ENCODE peak calls at places on chromosomes 5 and 9, in five cellular contexts. Y, N, F, G and V are unnamed samples.

GRCh38 chr5:15013654-15014463 is 142.3 kb upstream of the ANKH start:
- DNase-seq in G (no peak), F (peak; percentile 58), N (peak; percentile 42), Y (peak; percentile 75), V (peak; percentile 74)

GRCh38 chr9:134242706-134243105 is 78.3 kb upstream of the RNU6ATAC start:
- DNase-seq in Y (no peak), F (no peak), N (no peak), G (no peak), V (no peak)

GRCh38 chr9:87336407-87336806 is 161.3 kb upstream of the DAPK1 start:
- DNase-seq in G (no peak), Y (peak; percentile 46), F (peak; percentile 50), N (peak; percentile 13), V (no peak)

GRCh38 chr9:13487936-13488335 is 208.4 kb upstream of the MPDZ start:
- DNase-seq in N (no peak), F (no peak), Y (no peak), G (no peak), V (no peak)

GRCh38 chr9:12766357-12766756 is 8.5 kb upstream of the LURAP1L start:
- DNase-seq in G (no peak), F (no peak), N (no peak), Y (no peak), V (no peak)

GRCh38 chr5:141811287-141812155 is 66.7 kb downstream of the PCDH1 start:
- DNase-seq in F (peak; percentile 51), G (no peak), Y (peak; percentile 9), N (peak; percentile 62), V (no peak)

GRCh38 chr9:74951725-74952151 is 974 bp downstream of the C9orf40 start:
- DNase-seq in G (no peak), N (peak; percentile 11), Y (peak; percentile 15), F (peak; percentile 45), V (peak; percentile 52)

GRCh38 chr5:54159837-54160215 is 150.5 kb downstream of the ARL15 start:
- DNase-seq in N (no peak), F (peak; percentile 10), Y (no peak), G (no peak), V (no peak)

GRCh38 chr9:26066237-26066636 is 388.0 kb upstream of the TUSC1 start:
- DNase-seq in Y (no peak), F (no peak), G (no peak), N (no peak), V (no peak)

GRCh38 chr5:73957397-73958001 is 331.5 kb downstream of the ARHGEF28 start:
- DNase-seq in Y (no peak), F (no peak), G (no peak), N (no peak), V (no peak)

GRCh38 chr9:114779352-114779845 is 26.4 kb downstream of the TNFSF15 start:
- DNase-seq in G (no peak), Y (no peak), N (peak; percentile 56), F (no peak), V (peak; percentile 100)

GRCh38 chr5:66891184-66891925 is 295.2 kb downstream of the MAST4 start:
- DNase-seq in F (no peak), Y (no peak), G (no peak), N (no peak), V (peak; percentile 16)

GRCh38 chr9:136142416-136142800 is 23.7 kb upstream of the TMEM250 start:
- DNase-seq in N (no peak), F (no peak), Y (no peak), G (no peak), V (no peak)

GRCh38 chr9:522658-523057 is 308.0 kb downstream of the DOCK8 start:
- DNase-seq in Y (no peak), F (no peak), N (no peak), G (no peak), V (no peak)

GRCh38 chr9:136784997-136785361 is 6.2 kb upstream of the TMEM141 start:
- DNase-seq in N (no peak), Y (no peak), G (no peak), F (peak; percentile 92), V (no peak)

GRCh38 chr9:133754187-133754586 is 16.0 kb upstream of the SARDH start:
- DNase-seq in N (no peak), F (no peak), Y (no peak), G (no peak), V (no peak)

GRCh38 chr5:174305241-174305681 is 259.8 kb downstream of the NSG2 start:
- DNase-seq in Y (no peak), N (no peak), G (no peak), F (no peak), V (no peak)

GRCh38 chr9:130331061-130331460 is 65.5 kb downstream of the HMCN2 start:
- DNase-seq in Y (no peak), F (no peak), N (no peak), G (no peak), V (no peak)

GRCh38 chr9:104772707-104773106 is 8.8 kb downstream of the NIPSNAP3B start:
- DNase-seq in F (no peak), Y (no peak), G (no peak), N (no peak), V (no peak)

GRCh38 chr5:132283423-132284043 is 10.7 kb upstream of the SLC22A4 start:
- DNase-seq in F (no peak), Y (peak; percentile 43), N (peak; percentile 43), G (no peak), V (peak; percentile 62)

GRCh38 chr5:152246401-152246800 is 158.7 kb downstream of the NMUR2 start:
- DNase-seq in F (peak; percentile 12), G (no peak), Y (peak; percentile 12), N (no peak), V (peak; percentile 1)

GRCh38 chr5:143244000-143244736 is 159.3 kb downstream of the NR3C1 start:
- DNase-seq in Y (peak; percentile 62), G (no peak), F (no peak), N (peak; percentile 81), V (peak; percentile 60)

GRCh38 chr5:139710370-139711066 is 62.4 kb downstream of the CXXC5 start:
- DNase-seq in F (peak; percentile 78), G (no peak), Y (peak; percentile 73), N (peak; percentile 47), V (no peak)

GRCh38 chr5:59368951-59369350 is 524.6 kb downstream of the PDE4D start:
- DNase-seq in G (no peak), Y (no peak), F (no peak), N (no peak), V (no peak)

GRCh38 chr5:135657536-135658307 is 78.9 kb upstream of the CXCL14 start:
- DNase-seq in F (no peak), N (no peak), Y (no peak), G (no peak), V (no peak)

GRCh38 chr5:135667204-135667603 is 88.4 kb upstream of the CXCL14 start:
- DNase-seq in N (no peak), Y (no peak), F (no peak), G (no peak), V (no peak)

GRCh38 chr5:135662104-135662503 is 83.3 kb upstream of the CXCL14 start:
- DNase-seq in G (no peak), F (no peak), N (no peak), Y (no peak), V (no peak)

GRCh38 chr5:135660826-135661555 is 82.2 kb upstream of the CXCL14 start:
- DNase-seq in G (no peak), N (no peak), Y (no peak), F (no peak), V (no peak)

DNA sequence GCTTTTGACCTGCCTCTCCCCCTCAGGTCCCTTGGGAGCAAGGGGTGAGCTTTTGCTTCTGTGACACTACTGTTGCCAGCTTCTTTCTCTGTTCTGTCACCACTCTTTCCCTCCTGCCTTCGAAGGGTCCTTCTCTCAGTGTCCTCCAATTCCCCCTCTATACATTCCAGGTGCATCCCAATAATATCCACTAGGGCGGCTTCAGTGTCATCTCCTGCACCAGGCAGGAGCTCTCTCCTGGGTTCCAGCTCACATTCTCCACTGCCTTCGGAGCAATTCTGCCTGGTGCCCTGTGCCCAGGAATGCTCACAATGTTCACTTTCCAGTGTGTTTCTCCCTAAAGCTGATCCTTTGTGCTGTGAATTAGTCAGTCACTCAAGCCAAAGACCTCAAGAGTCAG is 83.9 kb upstream of the CXCL14 start:
- DNase-seq in F (no peak), N (no peak), G (no peak), Y (no peak), V (no peak)
- TF ChIP-seq JUN in F (no peak), N (no peak), G (no peak), Y (no peak), V (no peak)

GRCh38 chr9:80062581-80062980 is 490.8 kb downstream of the TLE4 start:
- DNase-seq in G (no peak), N (no peak), Y (no peak), F (no peak), V (no peak)

GRCh38 chr9:80059979-80060378 is 488.2 kb downstream of the TLE4 start:
- DNase-seq in Y (no peak), N (no peak), F (no peak), G (no peak), V (no peak)

GRCh38 chr9:80059191-80059590 is 487.4 kb downstream of the TLE4 start:
- DNase-seq in F (no peak), G (no peak), Y (no peak), N (no peak), V (no peak)

GRCh38 chr9:80061096-80061495 is 489.3 kb downstream of the TLE4 start:
- DNase-seq in F (no peak), G (no peak), N (no peak), Y (no peak), V (no peak)

GRCh38 chr9:80061940-80062339 is 490.2 kb downstream of the TLE4 start:
- DNase-seq in Y (no peak), F (no peak), G (no peak), N (no peak), V (peak; percentile 51)
- H3K27ac ChIP-seq in Y (no peak overlapping the region), F (no peak overlapping the region), G (no peak overlapping the region), N (no peak overlapping the region), V (peak overlapping the region; percentile 6)

GRCh38 chr9:99166149-99166548 is 55.6 kb downstream of the ALG2 start:
- DNase-seq in F (no peak), N (no peak), G (no peak), Y (no peak), V (no peak)
- TF ChIP-seq JUN in F (no peak), N (no peak), G (no peak), Y (no peak), V (no peak)

DNA sequence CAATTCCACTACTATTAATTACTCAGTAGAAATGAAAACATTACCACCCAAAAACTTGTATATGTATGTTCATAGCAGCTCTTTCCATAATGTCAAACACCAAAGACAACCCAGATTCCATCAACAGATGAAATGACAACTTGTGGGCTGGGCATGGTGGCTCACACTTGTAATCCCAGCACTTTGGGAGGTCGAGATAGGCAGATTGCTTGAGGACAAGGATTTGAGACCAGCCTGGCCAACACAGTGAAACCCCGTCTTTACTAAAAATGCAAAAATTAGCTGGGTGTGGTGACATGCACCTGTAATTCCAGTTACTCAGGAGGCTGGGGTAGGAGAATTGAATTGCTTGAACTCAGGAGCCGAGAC is 11.5 kb downstream of the UIMC1 start:
- DNase-seq in F (peak; percentile 65), Y (no peak), N (no peak), G (no peak), V (no peak)
- H3K27ac ChIP-seq in F (peak overlapping the region; percentile 91), Y (peak overlapping the region; percentile 54), N (no peak overlapping the region), G (no peak overlapping the region), V (peak overlapping the region; percentile 92)

GRCh38 chr9:111807197-111807596 is 12.5 kb upstream of the SHOC1 start:
- DNase-seq in N (no peak), F (no peak), Y (no peak), G (no peak), V (no peak)
- TF ChIP-seq JUN in N (no peak), F (no peak), Y (no peak), G (no peak), V (no peak)